ENCODE peak calls at places on chromosomes 7 and 10, in six cellular contexts. Q is GM12878, H is K562, K is GM12891, F is H1, N is HepG2. R is an unnamed sample.
A peak's percentile ranks its signal among the peaks of the same experiment; 100 is the strongest.

GRCh38 chr7:74104702-74105101 is 21.1 kb downstream of the LIMK1 start:
- DNase-seq in Q (no peak), H (no peak), K (no peak), F (no peak), N (no peak), R (no peak)

GRCh38 chr7:134155871-134156270 is 28.7 kb downstream of the LRGUK start:
- DNase-seq in Q (no peak), H (no peak), K (no peak), F (no peak), N (no peak), R (no peak)

GRCh38 chr10:1882168-1882567 is 144.8 kb upstream of the ADARB2 start:
- DNase-seq in Q (no peak), H (no peak), K (no peak), F (no peak), N (no peak), R (no peak)

GRCh38 chr7:135599471-135599870 is 41.8 kb downstream of the NUP205 start:
- DNase-seq in Q (no peak), H (no peak), K (no peak), F (no peak), N (no peak), R (no peak)

GRCh38 chr10:61961278-61961677 is 59.8 kb downstream of the ARID5B start:
- DNase-seq in Q (peak; percentile 72), H (no peak), K (peak; percentile 18), F (no peak), N (no peak), R (no peak)

GRCh38 chr10:126843299-126843934 is 61.8 kb upstream of the DOCK1 start:
- DNase-seq in Q (no peak), H (no peak), K (no peak), F (no peak), N (no peak), R (no peak)

GRCh38 chr7:36910401-36910800 is 186.1 kb upstream of the AOAH start:
- DNase-seq in Q (no peak), H (no peak), K (no peak), F (no peak), N (no peak), R (no peak)

GRCh38 chr7:81882086-81882485 is 112.2 kb upstream of the HGF start:
- DNase-seq in Q (no peak), H (no peak), K (no peak), F (no peak), N (no peak), R (no peak)

GRCh38 chr7:118699222-118699621 is 474.7 kb downstream of the ANKRD7 start:
- DNase-seq in Q (no peak), H (no peak), K (no peak), F (no peak), N (no peak), R (no peak)

GRCh38 chr10:66717221-66717981 is 208.4 kb upstream of the LRRTM3 start:
- DNase-seq in Q (no peak), H (no peak), K (no peak), F (no peak), N (no peak), R (no peak)

GRCh38 chr7:44847920-44848634 is at the start of gene H2AZ2:
- DNase-seq in Q (peak; percentile 99), H (peak; percentile 97), K (peak; percentile 83), F (peak; percentile 99), N (peak; percentile 98), R (peak; percentile 89)

GRCh38 chr7:44845476-44845875 is 2.4 kb downstream of the H2AZ2 start:
- DNase-seq in Q (no peak), H (no peak), K (no peak), F (no peak), N (no peak), R (no peak)

GRCh38 chr7:44846816-44847508 is 925 bp downstream of the H2AZ2 start:
- DNase-seq in Q (no peak), H (no peak), K (peak; percentile 25), F (no peak), N (no peak), R (peak; percentile 14)

GRCh38 chr7:44849277-44850210 is 1.7 kb upstream of the H2AZ2 start:
- DNase-seq in Q (no peak), H (no peak), K (no peak), F (no peak), N (no peak), R (no peak)

DNA sequence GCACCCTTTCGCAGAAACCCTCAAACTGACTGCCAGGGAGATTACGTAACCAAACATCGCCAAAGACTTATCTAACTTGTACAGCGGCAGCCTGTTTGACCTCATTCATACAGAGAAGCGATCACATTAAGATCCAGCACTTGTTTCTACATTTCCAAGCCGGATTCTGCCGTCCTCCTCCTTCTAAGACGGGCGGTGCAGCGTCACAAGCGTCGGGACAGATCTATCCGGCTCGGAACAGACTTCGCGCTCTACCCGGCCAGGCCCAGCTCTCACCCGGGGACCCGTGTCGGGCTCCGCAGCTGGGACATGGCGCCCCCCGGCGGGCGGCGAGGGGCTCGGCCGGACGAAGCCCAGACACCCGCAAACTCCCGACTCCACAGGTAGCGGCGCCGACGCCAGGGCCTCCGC is 373 bp downstream of the H2AZ2 start:
- DNase-seq in Q (peak; percentile 51), H (peak; percentile 89), K (peak; percentile 67), F (peak; percentile 33), N (peak; percentile 69), R (peak; percentile 73)
- TF ChIP-seq POLR2A in Q (no peak), H (peak; percentile 65), K (peak; percentile 52), F (no peak), N (no peak), R (no peak)

GRCh38 chr7:76315372-76315771 is 12.9 kb downstream of the HSPB1 start:
- DNase-seq in Q (no peak), H (no peak), K (no peak), F (no peak), N (no peak), R (no peak)

GRCh38 chr7:76310102-76310957 is 7.9 kb downstream of the HSPB1 start:
- DNase-seq in Q (no peak), H (peak; percentile 50), K (no peak), F (no peak), N (no peak), R (no peak)

GRCh38 chr7:76316984-76317781 is 14.7 kb downstream of the HSPB1 start:
- DNase-seq in Q (no peak), H (no peak), K (no peak), F (no peak), N (no peak), R (no peak)

GRCh38 chr7:76317782-76318487 is 15.5 kb downstream of the HSPB1 start:
- DNase-seq in Q (peak; percentile 86), H (peak; percentile 99), K (peak; percentile 96), F (peak; percentile 98), N (peak; percentile 90), R (peak; percentile 96)

DNA sequence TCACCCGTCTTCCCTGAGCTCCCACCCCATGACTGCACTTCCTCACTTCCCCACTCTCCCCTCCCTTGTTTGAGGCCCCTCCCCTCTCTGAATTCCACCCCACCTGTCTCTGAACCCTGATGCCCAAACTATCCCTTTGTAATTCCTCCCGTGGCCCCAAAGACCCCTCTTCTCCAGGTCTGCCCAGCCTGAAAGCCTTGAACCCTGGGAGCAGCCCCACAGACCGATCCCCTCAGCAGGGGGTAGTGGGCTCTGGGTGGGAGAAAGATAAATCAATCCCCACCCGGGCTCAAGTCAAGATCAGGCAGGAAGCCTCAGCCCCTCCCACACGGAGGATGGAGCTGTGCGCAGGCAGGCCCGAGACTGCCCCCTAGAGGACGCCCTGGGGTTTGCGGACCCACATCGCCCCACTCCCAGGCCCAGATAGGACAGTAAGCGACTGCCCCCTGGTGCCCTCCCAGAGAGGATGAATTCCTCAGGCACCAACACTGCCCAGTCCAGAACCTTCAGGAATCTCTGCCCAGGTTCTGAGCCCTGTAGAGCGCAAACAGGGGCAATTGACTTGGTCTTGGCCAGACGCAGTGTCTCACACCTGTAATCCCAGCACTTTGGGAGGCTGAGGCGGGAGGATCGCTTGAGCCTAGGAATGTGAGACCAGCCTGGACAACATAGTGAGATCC is 11.7 kb downstream of the HSPB1 start:
- DNase-seq in Q (peak; percentile 71), H (peak; percentile 95), K (peak; percentile 93), F (peak; percentile 95), N (peak; percentile 85), R (peak; percentile 93)
- TF ChIP-seq TAF1 in Q (no peak), H (peak; percentile 20), K (no peak), F (no peak), N (no peak), R (no peak)

GRCh38 chr10:110212119-110213006 is 5.0 kb downstream of the MXI1 start:
- DNase-seq in Q (no peak), H (peak; percentile 15), K (no peak), F (no peak), N (no peak), R (no peak)
- TF ChIP-seq POLR2AphosphoS5 in Q (no peak), H (peak; percentile 21), K (no peak), F (no peak), N (no peak), R (no peak)

DNA sequence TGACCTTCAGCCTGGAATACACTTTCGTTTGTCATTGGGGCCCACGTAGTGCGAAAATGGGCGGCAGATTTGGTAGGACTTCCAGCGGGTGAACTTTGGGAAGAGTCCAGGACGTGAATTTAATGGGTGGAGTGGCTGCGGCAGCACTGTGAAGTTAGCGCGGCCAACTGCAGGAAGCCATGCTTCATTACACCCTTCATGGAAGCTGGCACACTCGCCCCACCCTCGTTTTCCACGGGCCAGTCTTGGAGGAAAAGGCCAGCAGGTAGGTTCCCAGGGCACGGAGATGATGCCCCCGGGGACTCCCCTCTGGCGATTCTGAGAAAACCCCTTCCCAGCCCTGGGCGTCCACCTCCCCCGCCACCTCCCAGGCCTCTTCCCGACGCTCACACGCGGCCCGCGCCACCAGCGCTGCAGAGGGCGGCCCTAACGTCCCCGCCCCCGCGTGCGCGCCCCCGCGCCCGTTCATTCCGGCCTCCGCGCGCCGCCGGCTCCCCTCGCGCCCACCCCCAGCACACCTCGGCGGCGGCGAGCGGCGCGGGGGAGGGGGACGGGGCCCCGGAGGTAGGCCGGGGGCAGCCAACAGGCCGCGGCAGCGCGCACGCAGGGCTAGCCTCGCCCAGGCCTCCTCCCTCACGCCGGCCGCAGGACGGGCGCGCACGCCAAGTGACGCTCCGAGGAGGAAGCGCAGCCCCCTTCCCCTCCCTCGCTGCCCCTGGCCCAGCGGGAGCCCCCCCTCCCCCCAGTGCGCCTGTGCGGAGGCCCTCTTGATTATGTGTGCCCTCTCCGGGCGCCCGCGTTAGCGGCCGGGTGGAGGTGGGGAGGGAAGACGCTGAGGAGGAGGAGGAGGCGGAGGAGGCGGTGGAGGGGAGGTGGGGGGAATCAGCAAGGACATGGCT is at the start of gene MLLT10:
- DNase-seq in Q (peak; percentile 79), H (peak; percentile 88), K (peak; percentile 89), F (peak; percentile 91), N (peak; percentile 94), R (peak; percentile 87)
- TF ChIP-seq POLR2A in Q (peak; percentile 90), H (peak; percentile 89), K (peak; percentile 65), F (peak; percentile 83), N (peak; percentile 85), R (peak; percentile 86)

DNA sequence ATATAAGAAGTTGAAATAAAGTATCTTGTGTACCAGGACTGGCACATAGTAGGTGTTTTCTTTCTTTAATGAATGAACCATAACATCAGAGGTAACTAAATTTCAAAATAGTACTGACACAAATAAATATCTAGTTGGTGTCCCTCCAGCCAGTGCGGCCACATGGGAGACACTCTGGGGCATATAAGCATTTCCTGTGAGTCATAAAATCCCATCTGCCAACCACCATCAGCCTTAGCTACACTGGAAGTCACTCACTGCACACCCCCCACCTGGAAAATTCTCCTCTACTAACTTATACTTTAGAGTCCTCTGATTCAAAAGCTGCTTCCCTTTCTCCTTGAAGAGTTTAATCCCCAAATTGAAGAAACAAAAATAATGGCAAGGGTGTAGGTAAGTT is 32.5 kb downstream of the DYDC1 start:
- DNase-seq in Q (no peak), H (no peak), K (no peak), F (no peak), N (no peak), R (no peak)
- TF ChIP-seq TAF1 in Q (no peak), H (no peak), K (no peak), F (no peak), N (no peak), R (no peak)

GRCh38 chr10:14837756-14838581 is at the start of the genes CDNF, HSPA14 and MSANTD7:
- DNase-seq in Q (peak; percentile 98), H (peak; percentile 95), K (peak; percentile 88), F (peak; percentile 98), N (peak; percentile 98), R (peak; percentile 90)
- TF ChIP-seq POLR2AphosphoS5 in Q (peak; percentile 95), H (peak; percentile 66), K (peak; percentile 87), F (peak; percentile 82), N (peak; percentile 77), R (peak; percentile 89)

R was measured in GM12892.